ENCODE peak calls at places on chromosomes 12 and 14, in ten cellular contexts. I is choroid plexus epithelial cell, L is Caki2, A is AG20443, K is kidney tubule cell, N is iPS-NIHi11, U is GM10248, B is Right ventricle myocardium superior, S is astrocyte of the spinal cord, F is AG04450. H is an unnamed sample.

GRCh38 chr14:54343276-54344121 is 53.3 kb upstream of the CDKN3 start:
- DNase-seq in U (no peak), S (peak; percentile 78), N (no peak), F (no peak), A (no peak), L (no peak), B (no peak), K (no peak), I (peak; percentile 84), H (no peak)

GRCh38 chr12:5745251-5745888 is 199.7 kb downstream of the ANO2 start:
- DNase-seq in K (peak; percentile 68), L (peak; percentile 50), B (peak; percentile 70), A (peak; percentile 89), S (peak; percentile 29), I (peak; percentile 47), F (peak; percentile 20), N (peak; percentile 92), U (peak; percentile 58), H (peak; percentile 8)

GRCh38 chr12:3033538-3033865 is 43.7 kb upstream of the TSPAN9 start:
- DNase-seq in N (no peak), S (no peak), U (no peak), K (no peak), B (no peak), A (no peak), F (no peak), L (no peak), I (no peak), H (no peak)

GRCh38 chr12:49882248-49882850 is 21.4 kb downstream of the FAIM2 start:
- DNase-seq in U (no peak), K (no peak), B (no peak), L (no peak), N (no peak), A (no peak), I (no peak), F (no peak), S (no peak), H (no peak)

GRCh38 chr14:99896371-99896770 is 103.2 kb downstream of the EML1 start:
- DNase-seq in B (no peak), L (no peak), A (no peak), S (no peak), F (no peak), K (no peak), N (no peak), I (no peak), U (no peak), H (no peak)

GRCh38 chr14:69375722-69376121 is 22.4 kb downstream of the ERH start:
- DNase-seq in K (no peak), I (no peak), A (no peak), S (no peak), L (no peak), U (no peak), N (no peak), B (no peak), F (no peak), H (no peak)

GRCh38 chr14:75794615-75795038 is 133.6 kb downstream of the TTLL5 start:
- DNase-seq in S (peak; percentile 78), K (peak; percentile 71), A (peak; percentile 57), L (peak; percentile 54), N (no peak), U (no peak), B (no peak), I (peak; percentile 94), F (peak; percentile 33), H (no peak)

GRCh38 chr12:89060133-89060532 is 292.2 kb downstream of the DUSP6 start:
- DNase-seq in B (no peak), A (no peak), K (no peak), S (peak; percentile 54), I (peak; percentile 95), L (no peak), N (no peak), F (no peak), U (no peak), H (no peak)

GRCh38 chr12:112900298-112901145 is 6.2 kb upstream of the OAS1 start:
- DNase-seq in K (peak; percentile 57), L (peak; percentile 59), A (peak; percentile 51), F (no peak), B (no peak), I (peak; percentile 69), N (peak; percentile 80), S (peak; percentile 36), U (peak; percentile 62), H (peak; percentile 17)

GRCh38 chr14:55438066-55438683 is 2.2 kb downstream of the TBPL2 start:
- DNase-seq in L (peak; percentile 46), N (peak; percentile 50), K (peak; percentile 68), S (peak; percentile 71), A (peak; percentile 59), B (no peak), I (peak; percentile 88), U (no peak), F (peak; percentile 27), H (no peak)

GRCh38 chr12:122834921-122835692 is at the start of gene HIP1R:
- DNase-seq in I (no peak), F (no peak), L (peak; percentile 46), S (peak; percentile 48), A (peak; percentile 83), K (peak; percentile 64), B (peak; percentile 62), U (peak; percentile 83), N (peak; percentile 84), H (no peak)

GRCh38 chr12:113846275-113846674 is 119.8 kb downstream of the RBM19 start:
- DNase-seq in F (no peak), A (no peak), I (no peak), L (no peak), N (no peak), U (no peak), S (no peak), B (no peak), K (no peak), H (no peak)

GRCh38 chr12:98238513-98238912 is 276.9 kb upstream of the TMPO start:
- DNase-seq in U (no peak), A (peak; percentile 72), K (no peak), L (no peak), F (peak; percentile 2), B (no peak), N (no peak), I (peak; percentile 5), S (peak; percentile 52), H (no peak)

GRCh38 chr14:51328942-51329350 is 88.9 kb downstream of the TMX1 start:
- DNase-seq in A (peak; percentile 45), K (no peak), S (no peak), U (no peak), B (no peak), N (no peak), L (no peak), I (peak; percentile 52), F (no peak), H (no peak)

GRCh38 chr14:79809849-79810612 is 401.3 kb downstream of the DIO2 start:
- DNase-seq in S (no peak), F (no peak), B (no peak), U (no peak), N (peak; percentile 24), K (peak; percentile 51), I (peak; percentile 73), L (peak; percentile 2), A (no peak), H (no peak)

GRCh38 chr12:52285851-52286530 is 5.3 kb downstream of the KRT81 start:
- DNase-seq in B (no peak), S (no peak), L (no peak), N (no peak), U (no peak), A (no peak), K (no peak), I (no peak), F (no peak), H (no peak)

GRCh38 chr14:71130491-71131179 is 223.4 kb downstream of the PCNX1 start:
- DNase-seq in B (no peak), I (peak; percentile 68), A (no peak), N (no peak), S (peak; percentile 85), F (peak; percentile 45), U (no peak), K (peak; percentile 65), L (no peak), H (no peak)

GRCh38 chr12:13661005-13661887 is 320.2 kb downstream of the GRIN2B start:
- DNase-seq in A (peak; percentile 85), B (peak; percentile 49), U (peak; percentile 31), L (peak; percentile 14), S (peak; percentile 43), K (peak; percentile 53), N (peak; percentile 80), F (peak; percentile 3), I (peak; percentile 50), H (peak; percentile 4)